ENCODE peak calls at places on chromosome 2, in four cellular contexts. H is left ventricle myocardium inferior, R is breast epithelium, L is pancreas. C is an unnamed sample. For H3K4me1, the result is how much of the 10 kb centered on the place peaks cover.

GRCh38 chr2:25331686-25332365 is 9.9 kb downstream of the DNMT3A start:
- DNase-seq in H (peak), R (no peak), L (peak), C (no peak)

GRCh38 chr2:223416826-223417610 is 185.1 kb downstream of the SCG2 start:
- DNase-seq in R (no peak), H (peak), L (no peak), C (no peak)

GRCh38 chr2:126664234-126664633 is 8.3 kb downstream of the GYPC start:
- DNase-seq in R (no peak), H (no peak), L (no peak), C (no peak)

GRCh38 chr2:144443837-144444236 is 76.1 kb downstream of the ZEB2 start:
- DNase-seq in H (no peak), L (no peak), R (no peak), C (no peak)

GRCh38 chr2:4898706-4899105 is 793.5 kb upstream of the SOX11 start:
- DNase-seq in R (no peak), H (no peak), L (no peak), C (no peak)

GRCh38 chr2:59383473-59383872 is 1142.3 kb upstream of the FANCL start:
- DNase-seq in L (no peak), R (no peak), H (no peak), C (no peak)

GRCh38 chr2:15834381-15835031 is 105.8 kb upstream of the MYCN start:
- DNase-seq in R (no peak), H (no peak), L (no peak), C (no peak)

GRCh38 chr2:142975239-142975638 is 97.8 kb downstream of the KYNU start:
- DNase-seq in R (no peak), H (no peak), L (no peak), C (no peak)

GRCh38 chr2:74530239-74531161 is 767 bp downstream of the HTRA2 start:
- DNase-seq in H (no peak), R (no peak), L (no peak), C (peak)

GRCh38 chr2:110679337-110679707 is 1.5 kb upstream of the BUB1 start:
- DNase-seq in L (no peak), H (no peak), R (no peak), C (no peak)
- TF ChIP-seq CTCF in L (no peak), H (no peak), R (no peak), C (no peak)

GRCh38 chr2:10367472-10368439 is 65.1 kb downstream of the HPCAL1 start:
- DNase-seq in L (no peak), H (no peak), R (no peak), C (peak)
- H3K4me1 ChIP-seq in L (half or more), H (under half), R (under half), C (under half)

GRCh38 chr2:235343869-235344268 is 150.0 kb upstream of the AGAP1 start:
- DNase-seq in L (no peak), H (no peak), R (no peak), C (no peak)
- TF ChIP-seq CTCF in L (no peak), H (no peak), R (no peak), C (no peak)

DNA sequence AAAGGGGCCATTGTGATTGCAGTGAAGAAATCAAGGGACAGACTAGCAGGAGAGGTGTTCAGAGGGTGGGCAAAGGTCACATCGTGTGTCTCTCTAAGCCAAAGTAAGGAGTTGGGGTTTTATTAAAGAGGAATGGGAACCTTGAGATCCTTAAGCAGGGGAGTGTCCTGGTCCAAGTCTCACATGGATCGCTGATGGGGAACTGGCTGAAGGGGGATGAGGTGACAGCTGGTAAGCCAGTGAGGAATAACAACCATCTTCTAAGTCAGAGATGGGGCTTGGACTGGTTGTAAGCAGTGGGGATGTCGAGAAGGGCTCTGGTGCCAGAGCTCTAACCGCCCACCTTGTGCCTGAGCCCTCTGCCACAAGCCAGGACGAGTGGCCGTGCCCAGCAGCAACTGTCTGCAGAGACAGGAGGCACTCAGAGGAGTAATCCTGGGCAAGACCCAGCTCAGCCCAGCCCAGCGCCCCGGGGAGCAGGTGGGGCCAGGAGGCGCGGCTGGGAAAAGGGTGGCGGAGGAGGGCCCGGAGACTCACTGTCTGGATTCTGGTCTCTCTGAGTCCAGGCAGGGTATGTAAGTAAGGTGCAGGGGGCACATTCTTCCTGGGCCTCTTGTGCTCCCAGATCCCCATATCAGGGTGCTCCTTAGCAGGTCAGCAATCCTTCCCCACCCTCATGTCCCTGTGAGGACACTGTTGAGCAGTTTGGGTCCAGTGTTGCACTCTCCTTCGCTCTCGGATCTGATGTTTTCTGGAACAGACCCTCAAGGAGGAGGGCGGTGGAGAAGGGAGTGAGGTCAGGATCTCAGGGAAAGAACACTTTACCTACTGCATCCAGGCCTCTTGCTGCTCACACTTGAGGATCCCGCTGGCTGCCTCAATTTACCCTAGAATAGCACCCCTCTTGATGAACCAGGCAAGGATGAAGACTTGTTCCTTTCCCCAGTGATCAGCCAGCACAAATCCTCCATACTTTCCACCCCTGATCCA is 13.8 kb downstream of the WNT10A start:
- DNase-seq in H (no peak), L (no peak), R (no peak), C (no peak)
- H3K4me1 ChIP-seq in H (under half), L (under half), R (under half), C (under half)

DNA sequence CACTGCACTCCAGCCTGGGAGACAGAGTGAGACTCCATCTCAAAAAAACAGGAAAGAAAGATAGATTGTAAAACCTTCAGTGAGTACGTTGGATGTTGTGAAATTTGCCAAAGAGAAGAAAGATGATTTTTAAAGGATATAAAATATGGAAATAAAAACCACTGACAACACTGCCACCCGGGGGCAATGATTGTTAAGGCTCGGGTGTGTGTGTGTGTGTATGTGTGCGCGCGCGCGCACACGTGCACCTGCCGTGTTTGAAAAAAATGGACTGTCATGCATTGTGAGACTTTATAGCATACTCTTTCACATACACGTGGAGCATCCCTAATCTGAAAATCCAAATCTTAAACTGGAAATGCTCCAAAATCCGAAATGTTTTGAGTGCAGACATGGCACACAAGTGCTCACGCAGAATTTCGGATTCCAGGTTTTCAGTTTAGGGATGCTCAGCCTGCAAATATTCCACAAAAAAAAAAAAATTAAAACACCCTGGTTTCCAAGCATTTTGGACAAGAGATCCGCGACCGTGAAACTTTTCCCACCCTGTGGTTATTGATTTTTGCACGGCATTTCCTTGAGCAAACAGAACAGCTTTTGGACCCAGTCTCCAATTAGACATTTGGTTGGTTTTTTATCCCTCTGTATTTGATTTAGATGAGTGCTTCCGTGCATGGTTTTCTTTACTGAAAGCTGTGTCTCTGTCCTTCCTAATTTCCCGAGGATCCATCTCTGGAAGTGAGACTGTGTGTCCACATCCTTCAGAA is 269.2 kb downstream of the AGAP1 start:
- DNase-seq in H (no peak), R (no peak), L (no peak), C (no peak)
- TF ChIP-seq CTCF in H (no peak), R (no peak), L (no peak), C (no peak)

GRCh38 chr2:105785095-105785847 is 40.6 kb downstream of the NCK2 start:
- DNase-seq in H (no peak), R (no peak), L (no peak), C (no peak)

GRCh38 chr2:105783151-105783738 is 38.5 kb downstream of the NCK2 start:
- DNase-seq in H (no peak), L (no peak), R (no peak), C (no peak)

GRCh38 chr2:105782646-105783045 is 37.9 kb downstream of the NCK2 start:
- DNase-seq in H (no peak), R (no peak), L (no peak), C (no peak)

GRCh38 chr2:105783972-105784371 is 39.3 kb downstream of the NCK2 start:
- DNase-seq in L (no peak), H (no peak), R (no peak), C (no peak)

GRCh38 chr2:105784577-105784976 is 39.9 kb downstream of the NCK2 start:
- DNase-seq in R (no peak), H (no peak), L (no peak), C (no peak)
- H3K4me1 ChIP-seq in R (under half), H (half or more), L (under half), C (half or more)

C was measured in left lung.